ENCODE peak calls at places on chromosome 14, in four cellular contexts. W is GM12892, A is IMR-90, S is uterus. X is an unnamed sample.
A peak's percentile ranks its signal among the peaks of the same experiment; 100 is the strongest.

GRCh38 chr14:37246427-37246829 is 48.7 kb downstream of the MIPOL1 start:
- DNase-seq in W (no peak), A (peak; percentile 63), S (no peak), X (no peak)

GRCh38 chr14:99094901-99095300 is 177.1 kb downstream of the BCL11B start:
- DNase-seq in W (no peak), A (no peak), S (no peak), X (no peak)

GRCh38 chr14:104875811-104876210 is 10.7 kb downstream of the CEP170B start:
- DNase-seq in W (no peak), A (no peak), S (no peak), X (no peak)

GRCh38 chr14:27181304-27181703 is 583.5 kb upstream of the NOVA1 start:
- DNase-seq in W (no peak), A (no peak), S (no peak), X (no peak)

GRCh38 chr14:58866386-58866785 is 228.6 kb downstream of the DACT1 start:
- DNase-seq in W (no peak), A (no peak), S (no peak), X (no peak)

GRCh38 chr14:101471723-101472517 is 89.4 kb upstream of the DIO3 start:
- DNase-seq in W (no peak), A (no peak), S (peak; percentile 8), X (no peak)

GRCh38 chr14:76133103-76133502 is 18.6 kb upstream of the GPATCH2L start:
- DNase-seq in W (no peak), A (peak; percentile 24), S (no peak), X (peak; percentile 30)

GRCh38 chr14:49581209-49581960 is 4.8 kb downstream of the RPS29 start:
- DNase-seq in W (no peak), A (no peak), S (no peak), X (no peak)

GRCh38 chr14:41022932-41023331 is 583.7 kb upstream of the LRFN5 start:
- DNase-seq in W (no peak), A (peak; percentile 5), S (no peak), X (no peak)

GRCh38 chr14:95480109-95480886 is 36.2 kb downstream of the SYNE3 start:
- DNase-seq in W (no peak), A (peak; percentile 31), S (peak; percentile 76), X (peak; percentile 67)

GRCh38 chr14:75906228-75906627 is 75.6 kb downstream of the TGFB3 start:
- DNase-seq in W (no peak), A (no peak), S (no peak), X (no peak)

GRCh38 chr14:103541944-103542544 is 13.0 kb downstream of the TRMT61A start:
- DNase-seq in W (no peak), A (no peak), S (no peak), X (no peak)

GRCh38 chr14:88233915-88234314 is 89.2 kb downstream of the KCNK10 start:
- DNase-seq in W (no peak), A (no peak), S (no peak), X (no peak)

GRCh38 chr14:99730876-99731351 is 46.8 kb downstream of the CYP46A1 start:
- DNase-seq in W (no peak), A (no peak), S (peak; percentile 26), X (no peak)

DNA sequence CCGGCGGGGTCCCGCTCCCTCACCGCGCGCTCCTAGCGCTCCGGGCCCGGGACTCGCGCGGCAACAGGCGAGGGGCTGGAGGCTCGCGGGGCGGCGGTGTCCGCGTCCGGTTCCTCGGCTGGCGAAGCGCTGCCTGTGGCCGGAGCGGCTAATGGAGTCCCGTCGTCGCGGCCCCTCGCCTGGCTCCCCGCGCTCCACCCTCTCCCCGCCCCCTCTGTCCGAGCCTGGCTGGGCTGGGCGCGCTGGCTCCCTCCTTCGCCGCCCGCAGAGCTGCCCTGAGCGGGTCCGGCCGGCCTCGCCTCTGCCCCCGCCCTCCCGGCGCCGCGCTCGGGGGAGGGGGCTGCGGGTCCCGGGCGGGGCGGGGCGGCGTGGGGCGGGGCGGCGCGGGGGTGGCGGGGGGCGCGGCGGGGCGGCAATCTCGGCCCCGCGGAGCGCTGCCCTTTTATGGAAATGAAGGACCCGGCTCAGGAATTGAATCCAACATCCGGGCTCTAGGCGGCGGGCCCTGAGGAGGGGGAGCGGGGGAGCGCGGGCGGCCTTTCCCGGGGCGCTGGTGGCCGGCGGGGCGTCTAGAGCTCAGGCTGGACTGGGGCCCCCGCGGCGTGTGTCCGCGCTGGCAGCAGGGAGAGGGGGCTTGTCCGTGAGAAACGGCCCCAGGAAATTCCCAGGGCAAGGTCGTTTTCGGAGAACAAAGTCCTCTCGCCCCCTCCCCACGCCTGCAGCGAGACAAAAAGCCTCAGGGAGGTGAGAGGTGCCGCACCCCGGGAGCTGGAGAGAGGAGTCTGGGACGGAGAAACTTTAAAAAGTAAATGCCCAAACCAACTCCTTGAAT is at the start of gene FERMT2:
- DNase-seq in W (peak; percentile 52), A (peak; percentile 82), S (peak; percentile 93), X (peak; percentile 60)
- TF ChIP-seq POLR2A in W (peak; percentile 45), A (peak; percentile 81), S (peak; percentile 89), X (peak; percentile 86)

DNA sequence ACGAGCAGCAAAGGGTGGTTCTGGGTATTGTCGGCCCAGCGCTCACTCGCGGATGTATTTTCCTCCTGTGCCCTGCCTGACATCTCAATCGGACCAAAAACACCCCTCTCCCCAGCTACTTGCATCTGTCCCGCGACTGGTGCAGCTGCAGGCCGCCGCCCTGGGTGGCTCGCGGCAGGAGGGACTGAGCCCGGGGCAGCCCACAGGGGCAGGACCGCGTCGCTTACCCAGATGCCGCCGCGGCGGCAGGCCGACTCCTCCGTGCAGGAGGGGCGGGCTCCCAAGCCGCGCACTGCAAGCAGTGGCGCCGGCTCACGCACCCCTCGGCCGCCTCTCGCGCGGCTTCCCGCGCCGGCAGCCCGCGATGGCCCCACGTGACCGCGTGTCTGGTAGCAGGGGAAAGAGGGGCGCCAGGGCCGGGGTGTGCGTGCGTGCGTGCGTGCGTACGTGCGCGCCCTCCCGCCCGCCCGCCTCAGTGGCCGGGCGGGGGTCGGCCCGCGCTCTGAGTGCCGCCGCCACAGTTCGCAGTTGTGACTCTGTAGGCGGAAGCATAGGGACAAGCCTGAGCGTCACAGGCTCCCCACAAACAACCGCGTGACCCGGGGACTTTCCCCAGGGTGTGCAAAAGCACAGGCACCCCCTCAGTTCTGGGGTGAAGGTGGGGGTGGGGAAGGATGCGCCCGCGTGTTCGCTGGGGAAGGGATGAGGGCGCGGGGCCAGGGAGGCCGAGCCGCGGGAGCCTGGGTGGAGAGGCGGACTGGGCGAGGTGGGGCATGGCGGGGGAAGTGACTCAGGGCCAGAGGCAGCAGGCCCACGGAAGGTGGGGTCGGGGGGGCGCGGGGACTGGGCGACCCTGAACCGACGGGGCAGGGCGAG is at the start of gene ZBTB25:
- DNase-seq in W (peak; percentile 58), A (peak; percentile 93), S (peak; percentile 89), X (peak; percentile 81)
- TF ChIP-seq POLR2A in W (peak; percentile 46), A (peak; percentile 72), S (peak; percentile 94), X (peak; percentile 75)

GRCh38 chr14:96756745-96757144 is 40.4 kb upstream of the VRK1 start:
- DNase-seq in W (no peak), A (no peak), S (no peak), X (no peak)

GRCh38 chr14:96754845-96755184 is 42.4 kb upstream of the VRK1 start:
- DNase-seq in W (no peak), A (no peak), S (no peak), X (no peak)

GRCh38 chr14:96761066-96761465 is 36.1 kb upstream of the VRK1 start:
- DNase-seq in W (no peak), A (no peak), S (no peak), X (no peak)

GRCh38 chr14:96754162-96754844 is 42.9 kb upstream of the VRK1 start:
- DNase-seq in W (no peak), A (peak; percentile 5), S (no peak), X (peak; percentile 38)

GRCh38 chr14:96757456-96757855 is 39.7 kb upstream of the VRK1 start:
- DNase-seq in W (no peak), A (no peak), S (no peak), X (no peak)
- TF ChIP-seq POLR2A in W (no peak), A (no peak), S (no peak), X (no peak)

GRCh38 chr14:82224610-82225009 is 691.0 kb upstream of the SEL1L start:
- DNase-seq in W (no peak), A (no peak), S (no peak), X (no peak)

DNA sequence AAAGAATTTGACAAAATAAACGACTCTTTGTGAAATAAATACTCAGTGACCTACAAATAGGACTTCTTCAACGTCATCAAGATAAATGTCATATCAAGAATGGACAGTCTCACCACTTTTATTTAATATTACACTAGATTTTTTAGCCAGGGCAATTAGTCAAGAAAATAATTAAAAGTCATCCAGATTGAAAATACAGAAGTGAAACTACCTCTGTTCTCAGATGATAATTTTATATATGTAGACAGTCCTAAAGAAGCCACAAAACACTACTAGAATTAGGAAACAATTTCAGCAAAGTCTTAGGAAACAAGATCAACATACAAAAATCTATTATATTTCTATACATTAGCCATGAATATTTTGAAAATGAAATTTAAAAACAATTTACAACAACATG is 689.6 kb upstream of the SEL1L start:
- DNase-seq in W (no peak), A (no peak), S (no peak), X (no peak)
- TF ChIP-seq POLR2A in W (no peak), A (no peak), S (no peak), X (no peak)

GRCh38 chr14:22980672-22981089 is 1.7 kb downstream of the AJUBA start:
- DNase-seq in W (no peak), A (peak; percentile 32), S (peak; percentile 61), X (no peak)
- TF ChIP-seq POLR2A in W (no peak), A (no peak), S (no peak), X (peak; percentile 15)

GRCh38 chr14:39265741-39266588 is 32.2 kb downstream of the MIA2 start:
- DNase-seq in W (no peak), A (peak; percentile 26), S (no peak), X (no peak)
- TF ChIP-seq POLR2A in W (no peak), A (no peak), S (no peak), X (no peak)

GRCh38 chr14:22493753-22494152 is 95.3 kb downstream of the DAD1 start:
- DNase-seq in W (no peak), A (no peak), S (no peak), X (no peak)
- TF ChIP-seq POLR2A in W (no peak), A (no peak), S (no peak), X (no peak)

DNA sequence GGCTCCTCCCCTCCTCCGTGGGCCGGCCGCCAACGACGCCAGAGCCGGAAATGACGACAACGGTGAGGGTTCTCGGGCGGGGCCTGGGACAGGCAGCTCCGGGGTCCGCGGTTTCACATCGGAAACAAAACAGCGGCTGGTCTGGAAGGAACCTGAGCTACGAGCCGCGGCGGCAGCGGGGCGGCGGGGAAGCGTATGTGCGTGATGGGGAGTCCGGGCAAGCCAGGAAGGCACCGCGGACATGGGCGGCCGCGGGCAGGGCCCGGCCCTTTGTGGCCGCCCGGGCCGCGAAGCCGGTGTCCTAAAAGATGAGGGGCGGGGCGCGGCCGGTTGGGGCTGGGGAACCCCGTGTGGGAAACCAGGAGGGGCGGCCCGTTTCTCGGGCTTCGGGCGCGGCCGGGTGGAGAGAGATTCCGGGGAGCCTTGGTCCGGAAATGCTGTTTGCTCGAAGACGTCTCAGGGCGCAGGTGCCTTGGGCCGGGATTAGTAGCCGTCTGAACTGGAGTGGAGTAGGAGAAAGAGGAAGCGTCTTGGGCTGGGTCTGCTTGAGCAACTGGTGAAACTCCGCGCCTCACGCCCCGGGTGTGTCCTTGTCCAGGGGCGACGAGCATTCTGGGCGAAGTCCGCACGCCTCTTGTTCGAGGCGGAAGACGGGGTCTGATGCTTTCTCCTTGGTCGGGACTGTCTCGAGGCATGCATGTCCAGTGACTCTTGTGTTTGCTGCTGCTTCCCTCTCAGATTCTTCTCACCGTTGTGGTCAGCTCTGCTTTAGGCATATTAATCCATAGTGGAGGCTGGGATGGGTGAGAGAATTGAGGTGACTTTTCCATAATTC is at the start of gene PSEN1:
- DNase-seq in W (peak; percentile 96), A (peak; percentile 88), S (peak; percentile 96), X (peak; percentile 92)
- TF ChIP-seq POLR2A in W (peak; percentile 87), A (peak; percentile 96), S (peak; percentile 89), X (peak; percentile 87)

X was measured in H54.